ENCODE peak calls at places on chromosomes 5 and 9, in five cellular contexts. X, C, Q, K and B are unnamed samples.

GRCh38 chr9:137038916-137039315 is 7.0 kb upstream of the FUT7 start:
- DNase-seq in C (no peak), X (no peak), K (no peak), Q (no peak), B (no peak)

GRCh38 chr9:71285191-71285656 is 163.8 kb upstream of the TRPM3 start:
- DNase-seq in K (peak), X (peak), Q (peak), C (peak), B (peak)

GRCh38 chr5:30331534-30331933 is 862.0 kb upstream of the CDH6 start:
- DNase-seq in C (no peak), K (no peak), X (no peak), Q (no peak), B (no peak)

GRCh38 chr9:91810286-91810905 is 139.6 kb downstream of the ROR2 start:
- DNase-seq in K (no peak), C (no peak), Q (no peak), X (no peak), B (no peak)

GRCh38 chr5:40796487-40796889 is 1.7 kb downstream of the PRKAA1 start:
- DNase-seq in X (peak), Q (no peak), C (no peak), K (peak), B (peak)

GRCh38 chr9:108278341-108278740 is 577.4 kb downstream of the ACTL7B start:
- DNase-seq in X (peak), K (no peak), C (no peak), Q (no peak), B (no peak)

GRCh38 chr5:168979140-168979539 is 321.8 kb downstream of the SLIT3 start:
- DNase-seq in C (no peak), Q (no peak), K (no peak), X (no peak), B (no peak)

GRCh38 chr5:168273056-168273980 is 18.1 kb upstream of the WWC1 start:
- DNase-seq in Q (no peak), K (no peak), C (no peak), X (no peak), B (no peak)

GRCh38 chr5:160555836-160556660 is 134.4 kb downstream of the PTTG1 start:
- DNase-seq in Q (no peak), C (no peak), X (no peak), K (no peak), B (no peak)

GRCh38 chr5:21238786-21239185 is 1250.8 kb upstream of the CDH18 start:
- DNase-seq in K (no peak), X (no peak), C (no peak), Q (no peak), B (no peak)

DNA sequence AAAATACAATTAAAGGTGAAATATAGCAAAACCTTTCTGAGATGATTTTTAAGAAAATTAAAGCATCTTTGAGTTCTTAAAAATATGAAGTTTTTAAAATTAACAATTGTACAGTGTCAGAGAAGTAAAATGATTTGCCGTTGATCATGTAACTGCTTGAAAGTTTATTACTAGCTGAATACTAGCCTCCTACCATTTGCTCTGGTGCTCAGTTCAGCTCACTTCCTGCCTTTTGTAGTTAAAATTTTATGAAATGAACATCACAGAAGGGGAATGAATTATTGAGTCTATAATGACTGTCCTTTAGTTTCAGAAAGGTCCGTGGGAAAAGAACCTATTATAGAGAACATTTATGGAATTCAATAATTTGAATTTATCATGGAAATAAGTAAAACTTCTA is 9.7 kb downstream of the YTHDC2 start:
- DNase-seq in K (no peak), X (no peak), C (no peak), Q (no peak), B (no peak)
- H2AFZ ChIP-seq in K (no peak), X (no peak), C (no peak), Q (no peak), B (no peak)

GRCh38 chr5:126595486-126596083 is 566 bp upstream of the ALDH7A1 start:
- DNase-seq in Q (no peak), C (no peak), K (no peak), X (no peak), B (no peak)
- H2AFZ ChIP-seq in Q (no peak), C (peak), K (peak), X (peak), B (no peak)

GRCh38 chr5:177453852-177454396 is 7.3 kb downstream of the PRR7 start:
- DNase-seq in C (no peak), X (no peak), K (no peak), Q (peak), B (peak)

GRCh38 chr5:177455661-177456590 is 9.3 kb downstream of the PRR7 start:
- DNase-seq in X (peak), C (peak), Q (peak), K (peak), B (peak)

GRCh38 chr5:177454397-177455035 is 7.9 kb downstream of the PRR7 start:
- DNase-seq in K (peak), Q (peak), X (peak), C (peak), B (peak)

GRCh38 chr5:177456591-177456964 is 10.0 kb downstream of the PRR7 start:
- DNase-seq in C (no peak), K (no peak), X (no peak), Q (no peak), B (no peak)

DNA sequence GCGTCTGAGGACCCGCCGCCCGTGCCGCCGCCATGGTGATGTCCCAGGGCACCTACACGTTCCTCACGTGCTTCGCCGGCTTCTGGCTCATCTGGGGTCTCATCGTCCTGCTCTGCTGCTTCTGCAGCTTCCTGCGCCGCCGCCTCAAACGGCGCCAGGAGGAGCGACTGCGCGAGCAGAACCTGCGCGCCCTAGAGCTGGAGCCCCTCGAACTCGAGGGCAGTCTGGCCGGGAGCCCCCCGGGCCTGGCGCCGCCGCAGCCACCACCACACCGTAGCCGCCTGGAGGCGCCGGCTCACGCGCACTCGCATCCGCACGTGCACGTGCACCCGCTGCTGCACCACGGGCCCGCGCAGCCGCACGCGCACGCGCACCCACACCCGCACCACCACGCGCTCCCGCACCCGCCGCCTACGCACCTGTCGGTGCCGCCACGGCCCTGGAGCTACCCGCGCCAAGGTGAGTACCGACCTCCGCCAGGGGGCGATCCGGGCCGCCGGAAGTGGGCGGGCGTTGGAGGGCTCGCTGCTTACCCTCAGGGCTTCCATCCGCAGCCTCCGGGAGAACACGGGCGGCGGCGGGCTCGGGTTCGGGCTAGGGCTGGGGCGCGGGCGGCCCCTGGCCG is 8.5 kb downstream of the PRR7 start:
- DNase-seq in C (peak), Q (peak), X (peak), K (peak), B (peak)
- H2AFZ ChIP-seq in C (no peak), Q (peak), X (no peak), K (peak), B (peak)

GRCh38 chr5:137876101-137876500 is 8.4 kb downstream of the MYOT start:
- DNase-seq in K (no peak), C (no peak), X (no peak), Q (no peak), B (no peak)

GRCh38 chr5:137880313-137880712 is 8.9 kb upstream of the PKD2L2 start:
- DNase-seq in K (no peak), X (no peak), C (no peak), Q (no peak), B (no peak)
- H2AFZ ChIP-seq in K (no peak), X (no peak), C (no peak), Q (no peak), B (no peak)

DNA sequence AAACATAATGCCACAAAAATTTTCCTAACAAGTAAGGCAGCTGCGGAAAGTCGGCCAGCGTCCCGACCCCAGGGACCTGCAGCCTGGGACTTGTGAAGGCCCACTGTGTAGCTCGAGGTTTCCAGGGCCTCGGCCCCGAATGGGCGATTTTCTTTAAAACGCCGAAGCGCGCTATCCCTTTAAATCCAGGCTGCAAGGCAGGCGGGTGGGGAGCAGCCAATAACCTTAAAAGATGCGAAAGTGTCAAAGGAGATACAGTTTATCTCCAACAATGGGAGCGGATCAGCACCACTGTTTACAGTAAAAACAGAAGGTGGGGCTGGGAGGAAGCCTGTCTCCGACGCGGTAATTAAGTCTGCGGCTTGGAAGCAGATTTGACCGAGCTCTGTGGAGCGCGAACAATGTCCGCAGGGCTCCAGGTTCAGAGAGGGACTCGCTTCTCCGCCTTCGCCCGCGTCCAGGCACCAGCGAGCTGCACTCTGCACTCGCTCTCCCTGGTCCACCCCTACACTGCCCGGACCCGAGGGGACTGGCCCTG is 1.6 kb upstream of the ZSWIM6 start:
- DNase-seq in K (peak), Q (peak), X (peak), C (peak), B (peak)
- H2AFZ ChIP-seq in K (no peak), Q (peak), X (peak), C (no peak), B (peak)

DNA sequence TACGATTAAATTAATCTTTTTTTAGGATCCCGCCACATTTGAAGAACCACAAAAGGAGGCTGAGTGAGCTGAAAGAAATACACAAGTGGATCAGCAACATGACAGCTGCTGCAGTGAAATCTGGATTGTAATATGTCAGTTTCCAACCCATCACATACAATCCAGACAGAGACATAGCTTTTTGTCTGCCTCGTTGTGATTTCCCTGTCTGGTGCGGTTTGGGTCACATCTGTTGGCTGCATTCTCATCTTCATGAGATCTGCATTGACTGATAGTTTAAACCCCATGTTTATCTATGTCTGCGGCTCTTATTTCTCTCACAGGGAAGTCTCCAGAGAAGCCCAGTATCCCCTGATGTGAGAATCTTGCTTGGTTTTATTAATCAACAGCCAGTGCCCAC is 403.1 kb upstream of the ZNF608 start:
- DNase-seq in X (no peak), K (peak), C (no peak), Q (no peak), B (no peak)
- H2AFZ ChIP-seq in X (no peak), K (no peak), C (no peak), Q (peak), B (no peak)